ENCODE peak calls at places on chromosomes 3 and 15, in ten cellular contexts. One of them, this sample, is unnamed.

GRCh38 chr15:90351479-90352108 is 490 bp upstream of the ZNF774 start:
- DNase-seq in heart left ventricle: no peak
- DNase-seq in esophagus squamous epithelium: no peak
- DNase-seq in breast epithelium: no peak
- DNase-seq in H54: no peak
- DNase-seq in upper lobe of left lung: no peak
- DNase-seq in A549: no peak
- DNase-seq in ovary: no peak
- DNase-seq in tibial nerve: no peak
- DNase-seq in IMR-90: no peak
- DNase-seq in this sample: no peak

GRCh38 chr3:169895037-169895436 is 16.3 kb upstream of the SAMD7 start:
- DNase-seq in heart left ventricle: no peak
- DNase-seq in esophagus squamous epithelium: no peak
- DNase-seq in breast epithelium: no peak
- DNase-seq in H54: no peak
- DNase-seq in upper lobe of left lung: no peak
- DNase-seq in A549: no peak
- DNase-seq in ovary: no peak
- DNase-seq in tibial nerve: no peak
- DNase-seq in IMR-90: no peak
- DNase-seq in this sample: no peak

GRCh38 chr3:73547427-73548036 is 77.2 kb downstream of the PDZRN3 start:
- DNase-seq in heart left ventricle: no peak
- DNase-seq in esophagus squamous epithelium: no peak
- DNase-seq in breast epithelium: no peak
- DNase-seq in H54: no peak
- DNase-seq in upper lobe of left lung: no peak
- DNase-seq in A549: no peak
- DNase-seq in ovary: no peak
- DNase-seq in tibial nerve: no peak
- DNase-seq in IMR-90: peak
- DNase-seq in this sample: no peak

GRCh38 chr3:178152010-178152409 is 384.2 kb upstream of the KCNMB2 start:
- DNase-seq in heart left ventricle: no peak
- DNase-seq in esophagus squamous epithelium: no peak
- DNase-seq in breast epithelium: no peak
- DNase-seq in H54: no peak
- DNase-seq in upper lobe of left lung: no peak
- DNase-seq in A549: peak
- DNase-seq in ovary: no peak
- DNase-seq in tibial nerve: no peak
- DNase-seq in IMR-90: no peak
- DNase-seq in this sample: no peak

GRCh38 chr3:36904641-36905040 is 40.2 kb downstream of the TRANK1 start:
- DNase-seq in heart left ventricle: peak
- DNase-seq in esophagus squamous epithelium: no peak
- DNase-seq in breast epithelium: no peak
- DNase-seq in H54: peak
- DNase-seq in upper lobe of left lung: no peak
- DNase-seq in A549: peak
- DNase-seq in ovary: no peak
- DNase-seq in tibial nerve: no peak
- DNase-seq in IMR-90: peak
- DNase-seq in this sample: no peak

GRCh38 chr15:100783296-100783695 is 96.3 kb upstream of the ALDH1A3 start:
- DNase-seq in heart left ventricle: no peak
- DNase-seq in esophagus squamous epithelium: no peak
- DNase-seq in breast epithelium: no peak
- DNase-seq in H54: no peak
- DNase-seq in upper lobe of left lung: peak
- DNase-seq in A549: no peak
- DNase-seq in ovary: no peak
- DNase-seq in tibial nerve: peak
- DNase-seq in IMR-90: no peak
- DNase-seq in this sample: no peak

GRCh38 chr3:123072564-123072963 is 5.7 kb downstream of the PDIA5 start:
- DNase-seq in heart left ventricle: no peak
- DNase-seq in esophagus squamous epithelium: no peak
- DNase-seq in breast epithelium: no peak
- DNase-seq in H54: no peak
- DNase-seq in upper lobe of left lung: no peak
- DNase-seq in A549: no peak
- DNase-seq in ovary: no peak
- DNase-seq in tibial nerve: no peak
- DNase-seq in IMR-90: no peak
- DNase-seq in this sample: no peak

GRCh38 chr3:175410251-175410650 is 551.1 kb downstream of the NAALADL2 start:
- DNase-seq in heart left ventricle: no peak
- DNase-seq in esophagus squamous epithelium: no peak
- DNase-seq in breast epithelium: no peak
- DNase-seq in H54: no peak
- DNase-seq in upper lobe of left lung: no peak
- DNase-seq in A549: no peak
- DNase-seq in ovary: no peak
- DNase-seq in tibial nerve: no peak
- DNase-seq in IMR-90: peak
- DNase-seq in this sample: no peak

GRCh38 chr3:127172670-127173515 is 20.0 kb upstream of the PRR23E start:
- DNase-seq in heart left ventricle: no peak
- DNase-seq in esophagus squamous epithelium: no peak
- DNase-seq in breast epithelium: peak
- DNase-seq in H54: peak
- DNase-seq in upper lobe of left lung: peak
- DNase-seq in A549: no peak
- DNase-seq in ovary: no peak
- DNase-seq in tibial nerve: no peak
- DNase-seq in IMR-90: peak
- DNase-seq in this sample: no peak

GRCh38 chr15:56353740-56354139 is 11.5 kb upstream of the TEX9 start:
- DNase-seq in heart left ventricle: no peak
- DNase-seq in esophagus squamous epithelium: no peak
- DNase-seq in breast epithelium: no peak
- DNase-seq in H54: no peak
- DNase-seq in upper lobe of left lung: no peak
- DNase-seq in A549: no peak
- DNase-seq in ovary: no peak
- DNase-seq in tibial nerve: no peak
- DNase-seq in IMR-90: no peak
- DNase-seq in this sample: no peak

GRCh38 chr3:187744169-187745151 is 808 bp downstream of the BCL6 start:
- DNase-seq in heart left ventricle: peak
- DNase-seq in esophagus squamous epithelium: no peak
- DNase-seq in breast epithelium: peak
- DNase-seq in H54: no peak
- DNase-seq in upper lobe of left lung: peak
- DNase-seq in A549: peak
- DNase-seq in ovary: peak
- DNase-seq in tibial nerve: no peak
- DNase-seq in IMR-90: peak
- DNase-seq in this sample: no peak
- TF ChIP-seq POLR2A in heart left ventricle: no peak
- TF ChIP-seq POLR2A in esophagus squamous epithelium: peak
- TF ChIP-seq POLR2A in breast epithelium: no peak
- TF ChIP-seq POLR2A in H54: no peak
- TF ChIP-seq POLR2A in upper lobe of left lung: peak
- TF ChIP-seq POLR2A in A549: no peak
- TF ChIP-seq POLR2A in ovary: peak
- TF ChIP-seq POLR2A in tibial nerve: no peak
- TF ChIP-seq POLR2A in IMR-90: no peak
- TF ChIP-seq POLR2A in this sample: no peak

DNA sequence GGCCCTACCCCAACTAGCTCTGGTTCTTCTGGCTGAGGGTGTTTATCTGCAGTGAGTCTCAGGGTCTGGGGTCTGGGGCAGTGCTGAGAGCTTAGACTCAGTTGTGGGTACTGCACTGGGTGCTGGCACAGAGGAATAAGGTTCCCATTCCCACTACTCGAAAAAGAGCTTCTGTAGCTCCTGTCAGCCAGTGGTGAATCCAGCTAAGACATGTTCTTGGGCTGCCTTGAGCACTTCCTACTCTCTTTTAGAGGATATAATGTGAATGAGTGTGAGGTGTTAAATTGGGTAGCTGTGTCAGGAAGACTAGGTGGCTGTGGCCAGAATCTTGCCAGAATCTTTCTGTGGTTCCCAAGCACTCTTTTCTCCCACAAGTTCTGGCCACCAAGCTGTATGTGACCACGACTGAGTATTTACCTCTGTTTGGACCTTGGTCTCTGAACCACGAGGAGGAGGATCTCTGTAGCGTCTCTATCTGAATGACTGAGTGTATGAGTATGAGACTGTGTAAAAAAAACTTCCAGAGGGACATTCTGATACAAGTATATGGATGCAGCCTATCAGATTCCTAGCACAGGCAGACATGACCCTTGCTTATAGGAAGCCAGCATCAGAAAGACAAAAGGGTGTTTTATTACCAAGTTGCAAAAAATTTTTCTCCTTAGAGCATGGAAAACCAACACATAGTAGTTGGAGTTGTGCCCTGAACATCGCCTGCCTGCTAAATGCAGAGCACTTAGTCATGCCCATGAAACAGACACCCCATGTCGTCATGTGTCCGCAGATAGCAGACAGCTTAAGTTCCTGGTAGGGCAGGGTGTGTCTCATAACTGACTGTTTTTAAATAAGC is 30.6 kb downstream of the DAG1 start:
- DNase-seq in heart left ventricle: no peak
- DNase-seq in esophagus squamous epithelium: no peak
- DNase-seq in breast epithelium: peak
- DNase-seq in H54: peak
- DNase-seq in upper lobe of left lung: peak
- DNase-seq in A549: peak
- DNase-seq in ovary: peak
- DNase-seq in tibial nerve: no peak
- DNase-seq in IMR-90: peak
- DNase-seq in this sample: no peak
- TF ChIP-seq POLR2A in heart left ventricle: no peak
- TF ChIP-seq POLR2A in esophagus squamous epithelium: no peak
- TF ChIP-seq POLR2A in breast epithelium: no peak
- TF ChIP-seq POLR2A in H54: no peak
- TF ChIP-seq POLR2A in upper lobe of left lung: no peak
- TF ChIP-seq POLR2A in A549: no peak
- TF ChIP-seq POLR2A in ovary: no peak
- TF ChIP-seq POLR2A in tibial nerve: no peak
- TF ChIP-seq POLR2A in IMR-90: peak
- TF ChIP-seq POLR2A in this sample: no peak

DNA sequence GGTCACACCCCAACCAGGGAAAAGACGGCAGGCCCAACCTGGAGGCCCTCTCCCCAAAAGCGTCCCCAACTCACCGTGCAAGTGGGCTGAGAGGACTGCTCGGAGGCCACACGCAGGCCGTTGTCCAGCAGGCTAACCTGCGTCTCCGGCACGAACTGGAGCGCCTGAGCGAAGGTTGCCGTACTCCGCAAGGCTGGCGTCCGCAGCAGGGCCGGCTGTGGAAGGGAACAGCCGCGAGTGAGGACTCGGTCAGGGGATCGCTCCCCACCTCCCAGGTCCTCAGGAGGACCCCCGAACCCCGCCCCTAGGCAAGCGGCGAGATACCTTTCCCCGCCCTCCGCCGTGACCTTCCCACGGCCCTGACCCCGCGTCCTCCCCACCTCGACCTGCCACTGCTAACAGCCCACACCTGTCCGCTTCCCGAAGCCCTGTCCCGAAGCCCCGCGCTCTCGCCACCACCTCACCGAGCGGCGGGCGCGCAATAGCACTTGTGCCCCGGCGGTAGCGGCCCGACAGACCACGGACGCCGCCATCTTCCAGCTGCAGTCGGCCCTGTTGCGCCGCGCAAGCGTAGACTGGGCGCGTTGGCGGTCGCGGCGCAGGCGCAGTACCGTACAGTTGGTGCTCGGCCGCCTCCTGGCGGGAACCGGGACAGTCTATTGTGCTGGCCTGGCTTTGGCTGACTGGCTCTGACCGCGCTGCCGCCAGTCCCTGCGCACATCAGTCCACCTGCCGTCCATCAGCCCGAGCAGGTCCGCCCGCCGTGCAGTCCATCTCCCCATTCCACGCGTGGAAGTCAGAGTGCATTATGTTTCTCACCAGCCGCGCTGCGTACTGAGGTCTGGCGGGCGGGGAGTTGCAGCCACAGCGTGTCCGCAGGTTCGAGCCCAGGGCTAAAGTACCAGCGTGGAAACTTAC is at the start of gene UQCRC1:
- DNase-seq in heart left ventricle: peak
- DNase-seq in esophagus squamous epithelium: peak
- DNase-seq in breast epithelium: peak
- DNase-seq in H54: peak
- DNase-seq in upper lobe of left lung: peak
- DNase-seq in A549: peak
- DNase-seq in ovary: peak
- DNase-seq in tibial nerve: peak
- DNase-seq in IMR-90: peak
- DNase-seq in this sample: peak
- TF ChIP-seq POLR2A in heart left ventricle: peak
- TF ChIP-seq POLR2A in esophagus squamous epithelium: peak
- TF ChIP-seq POLR2A in breast epithelium: peak
- TF ChIP-seq POLR2A in H54: peak
- TF ChIP-seq POLR2A in upper lobe of left lung: peak
- TF ChIP-seq POLR2A in A549: peak
- TF ChIP-seq POLR2A in ovary: peak
- TF ChIP-seq POLR2A in tibial nerve: peak
- TF ChIP-seq POLR2A in IMR-90: peak
- TF ChIP-seq POLR2A in this sample: peak

GRCh38 chr3:52150860-52151259 is 3.4 kb downstream of the POC1A start:
- DNase-seq in heart left ventricle: no peak
- DNase-seq in esophagus squamous epithelium: no peak
- DNase-seq in breast epithelium: no peak
- DNase-seq in H54: no peak
- DNase-seq in upper lobe of left lung: no peak
- DNase-seq in A549: no peak
- DNase-seq in ovary: no peak
- DNase-seq in tibial nerve: no peak
- DNase-seq in IMR-90: no peak
- DNase-seq in this sample: no peak

GRCh38 chr3:52150357-52150756 is 3.9 kb downstream of the POC1A start:
- DNase-seq in heart left ventricle: no peak
- DNase-seq in esophagus squamous epithelium: no peak
- DNase-seq in breast epithelium: no peak
- DNase-seq in H54: no peak
- DNase-seq in upper lobe of left lung: no peak
- DNase-seq in A549: no peak
- DNase-seq in ovary: no peak
- DNase-seq in tibial nerve: no peak
- DNase-seq in IMR-90: no peak
- DNase-seq in this sample: no peak

GRCh38 chr3:52153389-52154096 is 680 bp downstream of the POC1A start:
- DNase-seq in heart left ventricle: no peak
- DNase-seq in esophagus squamous epithelium: no peak
- DNase-seq in breast epithelium: no peak
- DNase-seq in H54: peak
- DNase-seq in upper lobe of left lung: no peak
- DNase-seq in A549: peak
- DNase-seq in ovary: no peak
- DNase-seq in tibial nerve: no peak
- DNase-seq in IMR-90: peak
- DNase-seq in this sample: no peak

GRCh38 chr3:52155912-52156311 is 1.7 kb upstream of the POC1A start:
- DNase-seq in heart left ventricle: no peak
- DNase-seq in esophagus squamous epithelium: no peak
- DNase-seq in breast epithelium: no peak
- DNase-seq in H54: no peak
- DNase-seq in upper lobe of left lung: no peak
- DNase-seq in A549: no peak
- DNase-seq in ovary: no peak
- DNase-seq in tibial nerve: no peak
- DNase-seq in IMR-90: no peak
- DNase-seq in this sample: no peak

GRCh38 chr3:52154135-52155094 is at the start of gene POC1A:
- DNase-seq in heart left ventricle: peak
- DNase-seq in esophagus squamous epithelium: peak
- DNase-seq in breast epithelium: peak
- DNase-seq in H54: peak
- DNase-seq in upper lobe of left lung: peak
- DNase-seq in A549: peak
- DNase-seq in ovary: peak
- DNase-seq in tibial nerve: peak
- DNase-seq in IMR-90: peak
- DNase-seq in this sample: peak
- TF ChIP-seq POLR2A in heart left ventricle: peak
- TF ChIP-seq POLR2A in esophagus squamous epithelium: no peak
- TF ChIP-seq POLR2A in breast epithelium: peak
- TF ChIP-seq POLR2A in H54: peak
- TF ChIP-seq POLR2A in upper lobe of left lung: peak
- TF ChIP-seq POLR2A in A549: peak
- TF ChIP-seq POLR2A in ovary: peak
- TF ChIP-seq POLR2A in tibial nerve: peak
- TF ChIP-seq POLR2A in IMR-90: no peak
- TF ChIP-seq POLR2A in this sample: no peak